ENCODE peak calls at places on chromosomes 7 and 10, in six cellular contexts. Q, J, U, X, P and Z are unnamed samples.

GRCh38 chr10:50497758-50498157 is 126.0 kb downstream of the SGMS1 start:
- DNase-seq in Q (no peak), J (no peak), U (no peak), X (no peak), P (no peak), Z (no peak)

GRCh38 chr7:42311195-42311594 is 74.2 kb upstream of the GLI3 start:
- DNase-seq in Q (no peak), J (no peak), U (no peak), X (no peak), P (no peak), Z (no peak)

GRCh38 chr10:118522791-118523498 is 72.5 kb downstream of the PRLHR start:
- DNase-seq in Q (no peak), J (no peak), U (no peak), X (no peak), P (no peak), Z (no peak)

GRCh38 chr7:4610768-4611467 is 71.2 kb upstream of the FOXK1 start:
- DNase-seq in Q (peak; percentile 47), J (peak; percentile 50), U (peak; percentile 24), X (peak; percentile 33), P (peak; percentile 74), Z (peak; percentile 28)

GRCh38 chr10:8088504-8088903 is 34.0 kb downstream of the GATA3 start:
- DNase-seq in Q (no peak), J (no peak), U (no peak), X (peak; percentile 36), P (peak; percentile 29), Z (no peak)

GRCh38 chr10:78164687-78165086 is 131.0 kb downstream of the RPS24 start:
- DNase-seq in Q (no peak), J (no peak), U (no peak), X (no peak), P (no peak), Z (no peak)

GRCh38 chr10:71081912-71082311 is 130.5 kb upstream of the UNC5B start:
- DNase-seq in Q (no peak), J (no peak), U (no peak), X (no peak), P (no peak), Z (no peak)

GRCh38 chr7:82548141-82548688 is 104.6 kb upstream of the CACNA2D1 start:
- DNase-seq in Q (no peak), J (no peak), U (no peak), X (no peak), P (no peak), Z (no peak)

GRCh38 chr10:126551197-126551596 is 119.3 kb downstream of the C10orf90 start:
- DNase-seq in Q (no peak), J (no peak), U (no peak), X (no peak), P (no peak), Z (no peak)

GRCh38 chr7:92837214-92837749 is 909 bp upstream of the CDK6 start:
- DNase-seq in Q (no peak), J (no peak), U (no peak), X (no peak), P (peak; percentile 33), Z (no peak)

GRCh38 chr10:43209651-43210141 is 57.2 kb downstream of the RASGEF1A start:
- DNase-seq in Q (no peak), J (no peak), U (no peak), X (no peak), P (no peak), Z (no peak)

GRCh38 chr10:22816298-22816653 is 101.9 kb upstream of the PIP4K2A start:
- DNase-seq in Q (no peak), J (no peak), U (no peak), X (no peak), P (peak; percentile 35), Z (no peak)

GRCh38 chr10:94429049-94429707 is 26.8 kb downstream of the TBC1D12 start:
- DNase-seq in Q (no peak), J (no peak), U (no peak), X (no peak), P (no peak), Z (no peak)

GRCh38 chr7:33379891-33380525 is 250.6 kb downstream of the BBS9 start:
- DNase-seq in Q (no peak), J (no peak), U (no peak), X (no peak), P (no peak), Z (no peak)

GRCh38 chr10:43595739-43596298 is 10.4 kb upstream of the ZNF485 start:
- DNase-seq in Q (no peak), J (no peak), U (peak; percentile 10), X (peak; percentile 29), P (peak; percentile 63), Z (peak; percentile 57)

GRCh38 chr10:33099748-33100147 is 141.7 kb upstream of the ITGB1 start:
- DNase-seq in Q (no peak), J (no peak), U (no peak), X (no peak), P (no peak), Z (no peak)

GRCh38 chr10:19638173-19638872 is 177.9 kb upstream of the PLXDC2 start:
- DNase-seq in Q (no peak), J (no peak), U (no peak), X (no peak), P (peak; percentile 42), Z (no peak)

GRCh38 chr10:126430512-126430911 is 42.2 kb upstream of the ADAM12 start:
- DNase-seq in Q (no peak), J (no peak), U (no peak), X (no peak), P (no peak), Z (no peak)

GRCh38 chr7:52764502-52765169 is 270.8 kb upstream of the POM121L12 start:
- DNase-seq in Q (no peak), J (no peak), U (no peak), X (no peak), P (no peak), Z (no peak)

GRCh38 chr10:71665456-71665855 is 54.1 kb downstream of the C10orf105 start:
- DNase-seq in Q (no peak), J (no peak), U (no peak), X (no peak), P (no peak), Z (no peak)

GRCh38 chr10:46263831-46264268 is 22.9 kb upstream of the ANTXRL start:
- DNase-seq in Q (no peak), J (no peak), U (no peak), X (no peak), P (no peak), Z (no peak)

GRCh38 chr10:12905067-12905466 is 96.4 kb downstream of the CCDC3 start:
- DNase-seq in Q (no peak), J (no peak), U (no peak), X (no peak), P (no peak), Z (no peak)

GRCh38 chr7:96116173-96116572 is 205.7 kb downstream of the SLC25A13 start:
- DNase-seq in Q (no peak), J (no peak), U (no peak), X (no peak), P (no peak), Z (no peak)

GRCh38 chr10:70905071-70906021 is 17.0 kb upstream of the PCBD1 start:
- DNase-seq in Q (no peak), J (no peak), U (no peak), X (no peak), P (no peak), Z (no peak)

GRCh38 chr10:132984008-132984295 is 41.6 kb upstream of the CFAP46 start:
- DNase-seq in Q (no peak), J (no peak), U (no peak), X (no peak), P (no peak), Z (no peak)